ENCODE peak calls at places on chromosomes 13 and 19, in ten cellular contexts. E, W, M, U, T, O, R, Z, F and J are unnamed samples.

GRCh38 chr19:54137913-54138776 is 583 bp downstream of the CNOT3 start:
- DNase-seq in E (no peak), W (no peak), M (no peak), U (no peak), T (no peak), O (peak), R (no peak), Z (no peak), F (peak), J (no peak)

GRCh38 chr19:57620673-57621348 is 6.8 kb downstream of the ZNF134 start:
- DNase-seq in E (no peak), W (no peak), M (no peak), U (no peak), T (no peak), O (no peak), R (no peak), Z (no peak), F (no peak), J (no peak)

GRCh38 chr13:41199061-41199460 is 4.7 kb upstream of the KBTBD7 start:
- DNase-seq in E (no peak), W (no peak), M (no peak), U (no peak), T (no peak), O (no peak), R (no peak), Z (no peak), F (no peak), J (no peak)

GRCh38 chr19:6528544-6529121 is 2.2 kb upstream of the TNFSF9 start:
- DNase-seq in E (peak), W (no peak), M (peak), U (no peak), T (no peak), O (no peak), R (no peak), Z (peak), F (no peak), J (no peak)

GRCh38 chr19:5172859-5173577 is 167.6 kb downstream of the PTPRS start:
- DNase-seq in E (no peak), W (peak), M (peak), U (no peak), T (peak), O (no peak), R (no peak), Z (peak), F (no peak), J (no peak)

GRCh38 chr13:91313103-91313502 is 34.4 kb upstream of the MIR17HG start:
- DNase-seq in E (peak), W (no peak), M (no peak), U (no peak), T (peak), O (no peak), R (peak), Z (no peak), F (peak), J (no peak)

GRCh38 chr19:14775855-14776254 is 2.5 kb downstream of the ADGRE2 start:
- DNase-seq in E (no peak), W (no peak), M (no peak), U (no peak), T (no peak), O (no peak), R (no peak), Z (no peak), F (peak), J (no peak)

GRCh38 chr13:99577934-99578917 is 77.0 kb downstream of the TM9SF2 start:
- DNase-seq in E (no peak), W (no peak), M (no peak), U (no peak), T (peak), O (no peak), R (no peak), Z (no peak), F (no peak), J (no peak)

GRCh38 chr13:113410472-113411201 is 42.7 kb downstream of the ADPRHL1 start:
- DNase-seq in E (peak), W (peak), M (peak), U (no peak), T (peak), O (no peak), R (no peak), Z (peak), F (no peak), J (no peak)

GRCh38 chr19:20664917-20665781 is 3.8 kb upstream of the ZNF626 start:
- DNase-seq in E (no peak), W (no peak), M (peak), U (no peak), T (no peak), O (no peak), R (no peak), Z (peak), F (no peak), J (no peak)

GRCh38 chr19:40800997-40801377 is 2.0 kb downstream of the EGLN2 start:
- DNase-seq in E (no peak), W (no peak), M (no peak), U (no peak), T (no peak), O (no peak), R (peak), Z (no peak), F (no peak), J (no peak)

GRCh38 chr19:7533281-7533819 is 2.2 kb upstream of the PNPLA6 start:
- DNase-seq in E (peak), W (no peak), M (peak), U (no peak), T (no peak), O (peak), R (no peak), Z (peak), F (no peak), J (no peak)

GRCh38 chr19:5103061-5103701 is 134.3 kb downstream of the KDM4B start:
- DNase-seq in E (peak), W (no peak), M (peak), U (no peak), T (no peak), O (peak), R (no peak), Z (peak), F (no peak), J (no peak)

GRCh38 chr19:33403221-33403972 is 29.9 kb downstream of the CEBPG start:
- DNase-seq in E (no peak), W (no peak), M (peak), U (no peak), T (no peak), O (peak), R (no peak), Z (peak), F (no peak), J (no peak)

GRCh38 chr19:19489804-19490204 is 25.5 kb downstream of the TSSK6 start:
- DNase-seq in E (no peak), W (no peak), M (no peak), U (no peak), T (no peak), O (no peak), R (peak), Z (no peak), F (no peak), J (no peak)

GRCh38 chr13:71210861-71211260 is 656.1 kb downstream of the DACH1 start:
- DNase-seq in E (no peak), W (no peak), M (no peak), U (no peak), T (no peak), O (no peak), R (no peak), Z (no peak), F (no peak), J (no peak)

GRCh38 chr13:24627864-24628418 is 52.3 kb upstream of the ATP12A start:
- DNase-seq in E (no peak), W (no peak), M (no peak), U (no peak), T (no peak), O (no peak), R (no peak), Z (no peak), F (no peak), J (no peak)

GRCh38 chr19:51339313-51339686 is 2.6 kb downstream of the VSIG10L start:
- DNase-seq in E (no peak), W (no peak), M (no peak), U (no peak), T (no peak), O (no peak), R (no peak), Z (no peak), F (no peak), J (no peak)

GRCh38 chr19:14006766-14007562 is 844 bp upstream of the RFX1 start:
- DNase-seq in E (no peak), W (no peak), M (peak), U (no peak), T (no peak), O (peak), R (no peak), Z (no peak), F (peak), J (no peak)

GRCh38 chr13:51034906-51035305 is 76.2 kb downstream of the C13orf42 start:
- DNase-seq in E (no peak), W (no peak), M (no peak), U (no peak), T (peak), O (no peak), R (no peak), Z (no peak), F (no peak), J (no peak)

GRCh38 chr13:30690282-30691188 is 44.8 kb upstream of the ALOX5AP start:
- DNase-seq in E (peak), W (peak), M (peak), U (no peak), T (peak), O (no peak), R (no peak), Z (peak), F (no peak), J (no peak)

GRCh38 chr13:44064376-44064775 is 184.7 kb downstream of the LACC1 start:
- DNase-seq in E (no peak), W (no peak), M (no peak), U (no peak), T (no peak), O (no peak), R (no peak), Z (no peak), F (no peak), J (no peak)

GRCh38 chr19:45882652-45883585 is 3.0 kb downstream of the IRF2BP1 start:
- DNase-seq in E (peak), W (peak), M (peak), U (no peak), T (peak), O (peak), R (peak), Z (peak), F (peak), J (peak)

GRCh38 chr19:45883586-45883880 is 2.4 kb downstream of the IRF2BP1 start:
- DNase-seq in E (no peak), W (no peak), M (no peak), U (no peak), T (no peak), O (no peak), R (no peak), Z (no peak), F (no peak), J (no peak)

GRCh38 chr19:45884682-45885555 is 1.0 kb downstream of the IRF2BP1 start:
- DNase-seq in E (no peak), W (no peak), M (no peak), U (no peak), T (no peak), O (peak), R (peak), Z (no peak), F (no peak), J (no peak)

GRCh38 chr19:45885556-45886426 is at the start of gene IRF2BP1:
- DNase-seq in E (peak), W (peak), M (peak), U (peak), T (peak), O (peak), R (peak), Z (peak), F (peak), J (peak)

GRCh38 chr19:45883881-45884681 is 1.9 kb downstream of the IRF2BP1 start:
- DNase-seq in E (no peak), W (no peak), M (no peak), U (no peak), T (no peak), O (no peak), R (no peak), Z (no peak), F (no peak), J (no peak)
- H3K4me3 ChIP-seq in E (no peak), W (peak), M (peak), U (peak), T (peak), O (no peak), R (no peak), Z (peak), F (peak), J (no peak)

GRCh38 chr19:45607071-45608029 is 5.3 kb upstream of the GPR4 start:
- DNase-seq in E (peak), W (peak), M (peak), U (no peak), T (peak), O (peak), R (peak), Z (peak), F (peak), J (no peak)
- H3K4me3 ChIP-seq in E (no peak), W (peak), M (peak), U (peak), T (peak), O (peak), R (peak), Z (peak), F (no peak), J (peak)

DNA sequence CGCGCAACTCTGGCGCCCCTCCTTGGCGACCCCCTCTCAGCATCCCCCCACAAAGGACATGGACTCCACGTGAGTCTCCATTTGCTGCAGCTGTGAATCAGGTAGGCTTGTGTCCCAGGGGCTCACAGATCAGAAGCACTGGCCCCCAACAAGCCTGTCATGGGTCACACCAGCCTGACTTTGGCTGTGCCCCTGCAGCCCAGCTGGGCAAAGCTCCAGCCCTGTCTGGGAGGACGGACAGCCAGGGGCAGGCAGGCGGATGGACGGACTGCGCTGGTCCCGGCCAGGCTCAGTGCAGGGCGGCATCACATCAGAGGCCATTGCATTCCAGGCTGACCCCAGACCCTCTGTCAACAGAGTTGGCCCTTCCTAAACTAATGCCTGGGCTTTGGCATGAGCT is 28.4 kb upstream of the ISYNA1 start:
- DNase-seq in E (no peak), W (no peak), M (no peak), U (no peak), T (no peak), O (no peak), R (no peak), Z (no peak), F (no peak), J (no peak)
- H3K4me3 ChIP-seq in E (no peak), W (no peak), M (no peak), U (no peak), T (no peak), O (no peak), R (no peak), Z (no peak), F (no peak), J (no peak)

GRCh38 chr13:108383676-108384075 is 114.2 kb downstream of the TNFSF13B start:
- DNase-seq in E (no peak), W (no peak), M (no peak), U (no peak), T (no peak), O (no peak), R (no peak), Z (no peak), F (no peak), J (no peak)
- H3K4me3 ChIP-seq in E (no peak), W (no peak), M (no peak), U (no peak), T (no peak), O (no peak), R (no peak), Z (no peak), F (no peak), J (no peak)

DNA sequence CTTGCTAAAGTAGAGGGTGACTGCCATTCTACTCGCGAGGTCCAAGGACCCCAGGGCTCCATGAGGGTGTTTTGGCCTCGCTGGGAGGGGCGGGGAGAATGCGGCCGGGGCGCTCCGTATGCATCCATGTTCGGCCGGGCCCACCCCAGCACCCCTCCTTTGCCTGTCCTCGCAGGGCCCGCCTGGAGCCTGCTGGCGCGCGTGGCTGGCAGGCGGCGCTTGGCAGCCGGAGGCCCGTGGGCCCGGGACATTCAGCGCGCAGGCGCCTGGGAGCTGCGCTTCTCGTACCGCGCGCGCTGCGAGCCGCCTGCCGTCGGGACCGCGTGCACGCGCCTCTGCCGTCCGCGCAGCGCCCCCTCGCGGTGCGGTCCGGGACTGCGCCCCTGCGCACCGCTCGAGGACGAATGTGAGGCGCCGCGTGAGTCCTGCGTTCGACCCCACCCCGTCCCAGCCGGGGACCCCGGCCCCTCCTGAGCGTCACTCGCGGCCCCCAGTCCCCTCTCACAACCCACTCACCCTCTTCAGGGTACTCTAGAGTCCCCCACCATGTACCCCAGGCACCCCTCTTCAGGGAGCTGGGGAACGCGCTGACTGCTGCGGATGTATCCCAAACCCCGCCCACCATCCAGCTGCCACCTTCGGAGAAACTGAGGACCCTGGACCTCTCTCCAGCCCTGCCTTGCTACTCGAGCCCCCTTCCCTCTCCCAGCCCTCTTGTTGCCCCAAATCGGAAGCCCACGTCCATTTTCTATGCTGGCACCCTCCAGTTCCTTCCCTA is 4.1 kb downstream of the DLL3 start:
- DNase-seq in E (no peak), W (no peak), M (peak), U (no peak), T (no peak), O (no peak), R (peak), Z (no peak), F (peak), J (peak)
- H3K4me3 ChIP-seq in E (no peak), W (no peak), M (no peak), U (peak), T (no peak), O (no peak), R (no peak), Z (no peak), F (no peak), J (peak)

GRCh38 chr13:31773538-31773937 is 34.2 kb downstream of the RXFP2 start:
- DNase-seq in E (no peak), W (no peak), M (no peak), U (no peak), T (no peak), O (no peak), R (no peak), Z (no peak), F (no peak), J (no peak)
- H3K4me3 ChIP-seq in E (no peak), W (no peak), M (peak), U (peak), T (no peak), O (no peak), R (no peak), Z (no peak), F (no peak), J (no peak)

DNA sequence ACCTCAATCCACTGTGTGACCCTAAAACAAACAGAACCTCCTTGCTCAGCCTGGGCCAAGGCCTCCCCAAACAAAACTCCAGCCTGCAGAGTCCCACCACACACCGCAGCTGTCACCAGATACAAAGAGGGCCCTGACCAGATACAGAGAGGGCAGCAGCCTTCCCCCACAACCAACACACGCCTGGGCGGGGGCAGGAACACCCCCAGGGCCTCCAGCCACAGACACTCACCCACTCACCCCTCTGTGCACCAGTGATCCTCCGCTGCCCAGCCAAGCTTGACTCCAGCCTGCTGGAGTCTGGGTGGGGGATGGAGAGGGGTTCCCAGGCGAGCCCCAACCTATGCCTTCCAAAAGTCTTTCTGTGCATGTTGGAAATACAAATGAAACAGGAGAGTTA is 5.9 kb upstream of the CIRBP start:
- DNase-seq in E (no peak), W (no peak), M (no peak), U (no peak), T (no peak), O (no peak), R (no peak), Z (no peak), F (no peak), J (no peak)
- H3K4me3 ChIP-seq in E (no peak), W (peak), M (no peak), U (peak), T (no peak), O (no peak), R (no peak), Z (no peak), F (no peak), J (no peak)

GRCh38 chr19:42280761-42281174 is 11.7 kb downstream of the CIC start:
- DNase-seq in E (peak), W (no peak), M (peak), U (no peak), T (no peak), O (no peak), R (no peak), Z (peak), F (peak), J (no peak)

GRCh38 chr19:42281175-42282035 is 12.4 kb downstream of the CIC start:
- DNase-seq in E (no peak), W (no peak), M (peak), U (no peak), T (no peak), O (peak), R (no peak), Z (peak), F (no peak), J (no peak)

GRCh38 chr19:42282810-42283247 is 13.8 kb downstream of the CIC start:
- DNase-seq in E (no peak), W (no peak), M (no peak), U (no peak), T (no peak), O (no peak), R (no peak), Z (no peak), F (no peak), J (no peak)

GRCh38 chr19:42283248-42284065 is 14.4 kb downstream of the CIC start:
- DNase-seq in E (peak), W (no peak), M (peak), U (peak), T (no peak), O (peak), R (peak), Z (peak), F (peak), J (peak)

GRCh38 chr19:42282036-42282762 is 13.1 kb downstream of the CIC start:
- DNase-seq in E (peak), W (no peak), M (no peak), U (no peak), T (no peak), O (peak), R (no peak), Z (no peak), F (no peak), J (no peak)
- H3K4me3 ChIP-seq in E (no peak), W (peak), M (peak), U (peak), T (no peak), O (peak), R (peak), Z (peak), F (no peak), J (peak)

GRCh38 chr19:16184665-16185122 is 516 bp upstream of the FAM32A start:
- DNase-seq in E (no peak), W (no peak), M (no peak), U (no peak), T (no peak), O (no peak), R (no peak), Z (no peak), F (no peak), J (no peak)
- H3K4me3 ChIP-seq in E (peak), W (peak), M (peak), U (peak), T (peak), O (peak), R (peak), Z (peak), F (peak), J (peak)

DNA sequence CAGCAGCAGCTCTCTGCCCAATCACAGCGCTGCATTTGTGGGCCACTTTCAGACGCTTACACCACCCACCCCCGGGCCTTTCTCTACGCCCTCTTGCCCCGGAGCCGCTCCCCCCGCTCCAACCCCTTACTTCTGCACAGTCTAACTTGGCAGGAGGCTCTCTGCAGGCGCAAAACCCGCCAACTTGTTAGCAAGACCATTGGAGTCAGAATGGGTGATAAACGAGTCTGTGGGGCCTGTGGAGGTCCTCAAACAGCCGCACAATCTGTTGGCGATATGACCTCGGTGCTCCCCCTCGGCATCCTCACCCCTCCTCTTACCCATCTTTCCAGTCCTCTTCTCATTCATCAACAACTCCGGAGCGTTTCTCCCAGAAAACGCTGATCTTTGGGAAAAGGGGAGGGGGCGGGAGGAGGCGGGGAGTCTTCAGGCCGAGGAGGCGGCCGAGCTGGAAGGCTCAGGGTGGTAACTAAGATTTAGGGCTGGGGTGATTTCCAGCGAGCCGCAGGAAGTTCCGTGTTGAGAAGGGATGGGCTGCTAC is 4.2 kb downstream of the SOX21 start:
- DNase-seq in E (no peak), W (no peak), M (no peak), U (no peak), T (no peak), O (no peak), R (peak), Z (no peak), F (no peak), J (no peak)
- H3K4me3 ChIP-seq in E (no peak), W (no peak), M (peak), U (peak), T (peak), O (no peak), R (no peak), Z (peak), F (peak), J (no peak)